ENCODE peak calls at places on chromosomes 3 and 15, in four cellular contexts. X is kidney epithelial cell; W is activated CD4-positive, alpha-beta T cell treated with anti-CD3 and anti-CD28 coated beads for 48 hours; R is stimulated activated CD4-positive, alpha-beta T cell treated with anti-CD3 and anti-CD28 coated beads, Interleukin-4, amount 100 ng/mL, for 24 hours. D is an unnamed sample.

GRCh38 chr3:117706037-117706436 is 996.5 kb downstream of the TUSC7 start:
- DNase-seq in X (no peak), W (no peak), R (no peak), D (no peak)

GRCh38 chr3:145022447-145022846 is 1050.8 kb downstream of the DIPK2A start:
- DNase-seq in X (no peak), W (no peak), R (no peak), D (no peak)

GRCh38 chr3:194381460-194381875 is 11.9 kb upstream of the LRRC15 start:
- DNase-seq in X (no peak), W (no peak), R (no peak), D (no peak)

GRCh38 chr3:152307829-152308474 is 39.2 kb downstream of the MBNL1 start:
- DNase-seq in X (no peak), W (no peak), R (no peak), D (no peak)

GRCh38 chr3:177251756-177252155 is 54.5 kb upstream of the TBL1XR1 start:
- DNase-seq in X (no peak), W (no peak), R (no peak), D (no peak)

GRCh38 chr15:88504445-88504844 is 36.9 kb downstream of the MRPS11 start:
- DNase-seq in X (no peak), W (no peak), R (no peak), D (no peak)

GRCh38 chr3:177228601-177229190 is 31.4 kb upstream of the TBL1XR1 start:
- DNase-seq in X (no peak), W (no peak), R (no peak), D (no peak)

GRCh38 chr3:119969759-119970158 is 124.5 kb downstream of the GSK3B start:
- DNase-seq in X (no peak), W (no peak), R (no peak), D (no peak)

GRCh38 chr15:89352476-89352875 is 17.9 kb upstream of the POLG start:
- DNase-seq in X (no peak), W (no peak), R (no peak), D (no peak)

GRCh38 chr3:15317164-15317477 is 15.3 kb downstream of the SH3BP5 start:
- DNase-seq in X (no peak), W (no peak), R (no peak), D (no peak)

D was measured in activated CD4-positive, alpha-beta memory T cell treated with anti-CD3 and anti-CD28 coated beads, Interleukin-2, amount 10 ng/mL, durations not matched to agents 7 days and 5 days.